ENCODE peak calls at places on chromosomes 3 and 15, in eight cellular contexts. B, T, X, E, C, Z, K and U are unnamed samples.

GRCh38 chr15:80154336-80154735 is 1.5 kb downstream of the FAH start:
- DNase-seq in C (no peak), Z (no peak), X (no peak), K (no peak), T (no peak), E (no peak), B (no peak), U (no peak)

GRCh38 chr15:80836223-80836622 is 57.1 kb downstream of the CEMIP start:
- DNase-seq in B (no peak), C (no peak), Z (no peak), X (no peak), E (no peak), K (no peak), T (no peak), U (no peak)

GRCh38 chr3:8964436-8965370 is 1.4 kb upstream of the RAD18 start:
- DNase-seq in E (peak; percentile 47), B (no peak), T (peak; percentile 94), C (no peak), X (no peak), K (no peak), Z (no peak), U (no peak)

GRCh38 chr3:189142527-189142926 is 29.2 kb upstream of the TPRG1 start:
- DNase-seq in B (no peak), E (no peak), C (no peak), Z (no peak), T (no peak), X (no peak), K (no peak), U (no peak)

GRCh38 chr3:127655641-127656040 is 17.1 kb upstream of the ABTB1 start:
- DNase-seq in K (no peak), C (no peak), B (no peak), Z (no peak), T (no peak), X (no peak), E (no peak), U (no peak)

GRCh38 chr3:40162616-40163015 is 146.9 kb upstream of the EIF1B start:
- DNase-seq in C (no peak), K (no peak), X (no peak), B (no peak), E (no peak), T (no peak), Z (no peak), U (no peak)

GRCh38 chr3:87997298-87997697 is 61.5 kb downstream of the CGGBP1 start:
- DNase-seq in C (no peak), B (no peak), E (no peak), X (no peak), Z (no peak), K (no peak), T (no peak), U (no peak)

GRCh38 chr3:64199933-64200332 is 25.3 kb downstream of the PRICKLE2 start:
- DNase-seq in Z (no peak), C (no peak), X (no peak), K (no peak), E (no peak), T (no peak), B (no peak), U (no peak)

GRCh38 chr3:10695595-10696285 is 120.3 kb upstream of the SLC6A11 start:
- DNase-seq in B (no peak), E (no peak), T (no peak), K (no peak), C (no peak), Z (no peak), X (no peak), U (no peak)

GRCh38 chr3:72496055-72496690 is 352.1 kb downstream of the SHQ1 start:
- DNase-seq in B (no peak), X (no peak), E (no peak), K (no peak), Z (no peak), T (no peak), C (no peak), U (no peak)

GRCh38 chr3:71984843-71985594 is 200.1 kb upstream of the PROK2 start:
- DNase-seq in X (no peak), E (no peak), B (no peak), Z (peak; percentile 8), K (no peak), T (no peak), C (no peak), U (no peak)

GRCh38 chr3:139357899-139358298 is 14.1 kb downstream of the MRPS22 start:
- DNase-seq in X (no peak), E (no peak), K (no peak), T (no peak), Z (no peak), B (no peak), C (no peak), U (no peak)

GRCh38 chr3:37862219-37862711 is 585 bp downstream of the CTDSPL start:
- DNase-seq in T (peak; percentile 54), B (peak; percentile 54), E (peak; percentile 21), K (peak; percentile 86), C (peak; percentile 52), X (no peak), Z (no peak), U (peak; percentile 16)

GRCh38 chr3:196794467-196794866 is 54.8 kb downstream of the PAK2 start:
- DNase-seq in Z (no peak), X (no peak), K (no peak), E (no peak), C (no peak), B (no peak), T (no peak), U (no peak)
- H3K9me3 ChIP-seq in Z (no peaks in the 10 kb centered on the region), X (peaks cover 3% of the 10 kb centered on the region), K (no peaks in the 10 kb centered on the region), E (peaks cover 9% of the 10 kb centered on the region), C (no peaks in the 10 kb centered on the region), B (no peaks in the 10 kb centered on the region), T (no peaks in the 10 kb centered on the region), U (no peaks in the 10 kb centered on the region)

GRCh38 chr3:129610276-129610675 is 3.8 kb upstream of the PLXND1 start:
- DNase-seq in T (no peak), E (no peak), B (no peak), C (no peak), X (no peak), Z (no peak), K (no peak), U (no peak)

GRCh38 chr3:129611812-129612349 is 5.4 kb upstream of the PLXND1 start:
- DNase-seq in B (no peak), K (peak; percentile 79), Z (no peak), C (no peak), T (no peak), E (no peak), X (no peak), U (no peak)

GRCh38 chr3:129609591-129610169 is 3.2 kb upstream of the PLXND1 start:
- DNase-seq in T (no peak), C (no peak), E (no peak), X (no peak), K (no peak), Z (no peak), B (no peak), U (no peak)

GRCh38 chr3:129612350-129613204 is 6.1 kb upstream of the PLXND1 start:
- DNase-seq in C (no peak), E (peak; percentile 78), X (no peak), B (no peak), T (no peak), K (peak; percentile 53), Z (no peak), U (no peak)

GRCh38 chr3:129611446-129611800 is 4.9 kb upstream of the PLXND1 start:
- DNase-seq in E (no peak), X (no peak), Z (no peak), T (no peak), B (no peak), K (peak; percentile 66), C (no peak), U (no peak)
- H3K9me3 ChIP-seq in E (no peaks in the 10 kb centered on the region), X (peaks cover 3% of the 10 kb centered on the region), Z (no peaks in the 10 kb centered on the region), T (no peaks in the 10 kb centered on the region), B (no peaks in the 10 kb centered on the region), K (no peaks in the 10 kb centered on the region), C (no peaks in the 10 kb centered on the region), U (no peaks in the 10 kb centered on the region)

GRCh38 chr3:177378168-177378567 is 180.9 kb upstream of the TBL1XR1 start:
- DNase-seq in K (no peak), E (no peak), X (no peak), Z (no peak), C (no peak), T (no peak), B (no peak), U (no peak)
- H3K9me3 ChIP-seq in K (no peaks in the 10 kb centered on the region), E (peaks cover 9% of the 10 kb centered on the region), X (peaks cover 3% of the 10 kb centered on the region), Z (no peaks in the 10 kb centered on the region), C (peaks cover 10% of the 10 kb centered on the region), T (no peaks in the 10 kb centered on the region), B (no peaks in the 10 kb centered on the region), U (no peaks in the 10 kb centered on the region)

GRCh38 chr3:83926291-83926690 is 1032.5 kb upstream of the CADM2 start:
- DNase-seq in E (no peak), T (no peak), K (no peak), Z (no peak), X (no peak), B (no peak), C (no peak), U (no peak)

GRCh38 chr3:83928903-83929302 is 1029.9 kb upstream of the CADM2 start:
- DNase-seq in B (no peak), C (no peak), K (no peak), T (no peak), X (no peak), E (no peak), Z (no peak), U (no peak)

GRCh38 chr3:83928391-83928790 is 1030.4 kb upstream of the CADM2 start:
- DNase-seq in X (no peak), K (no peak), B (no peak), T (no peak), E (no peak), C (no peak), Z (no peak), U (no peak)
- H3K9me3 ChIP-seq in X (peaks cover 15% of the 10 kb centered on the region), K (peaks cover 23% of the 10 kb centered on the region), B (no peaks in the 10 kb centered on the region), T (peaks cover 2% of the 10 kb centered on the region), E (no peaks in the 10 kb centered on the region), C (peaks cover 55% of the 10 kb centered on the region), Z (peaks cover 29% of the 10 kb centered on the region), U (no peaks in the 10 kb centered on the region)

GRCh38 chr15:20361091-20361490 is 180.5 kb downstream of the GOLGA6L6 start:
- DNase-seq in X (no peak), C (no peak), Z (no peak), T (no peak), B (no peak), K (no peak), E (no peak), U (no peak)
- H3K9me3 ChIP-seq in X (peaks cover 36% of the 10 kb centered on the region), C (no peaks in the 10 kb centered on the region), Z (no peaks in the 10 kb centered on the region), T (peaks cover 3% of the 10 kb centered on the region), B (no peaks in the 10 kb centered on the region), K (no peaks in the 10 kb centered on the region), E (peaks cover 13% of the 10 kb centered on the region), U (no peaks in the 10 kb centered on the region)